ENCODE peak calls at places on chromosomes 12 and 14, in five cellular contexts. A is GM23248, Q is DND-41, B is neural progenitor cell, C is mammary epithelial cell. F is an unnamed sample.

GRCh38 chr12:27179399-27180214 is 64.5 kb upstream of the STK38L start:
- DNase-seq in A (peak; percentile 93), Q (no peak), B (no peak), C (peak; percentile 99), F (peak; percentile 73)

GRCh38 chr12:67697443-67697842 is 48.9 kb downstream of the DYRK2 start:
- DNase-seq in A (peak; percentile 38), C (peak; percentile 79), Q (peak; percentile 65), B (no peak), F (no peak)

GRCh38 chr14:105474478-105475268 is at the start of gene CRIP2:
- DNase-seq in B (peak; percentile 81), A (peak; percentile 83), Q (no peak), C (peak; percentile 47), F (no peak)

GRCh38 chr14:64337901-64338615 is 43.9 kb upstream of the ESR2 start:
- DNase-seq in A (peak; percentile 87), Q (no peak), B (peak; percentile 91), C (peak; percentile 66), F (peak; percentile 51)

GRCh38 chr12:117494833-117495714 is 133.6 kb upstream of the NOS1 start:
- DNase-seq in B (peak; percentile 13), C (no peak), A (no peak), Q (no peak), F (no peak)

GRCh38 chr12:33575346-33575745 is 135.7 kb upstream of the SYT10 start:
- DNase-seq in A (no peak), Q (no peak), B (no peak), C (no peak), F (no peak)

GRCh38 chr12:9810721-9811120 is 16.6 kb upstream of the KLRF1 start:
- DNase-seq in B (no peak), A (no peak), Q (peak; percentile 33), C (no peak), F (no peak)

GRCh38 chr14:62117718-62118164 is 355.5 kb downstream of the SNAPC1 start:
- DNase-seq in B (no peak), Q (no peak), C (no peak), A (peak; percentile 4), F (no peak)

GRCh38 chr14:74610866-74611671 is 968 bp downstream of the LTBP2 start:
- DNase-seq in C (peak; percentile 42), A (peak; percentile 84), B (peak; percentile 65), Q (no peak), F (no peak)

GRCh38 chr14:34680806-34681479 is 33.5 kb downstream of the CFL2 start:
- DNase-seq in C (no peak), Q (no peak), A (no peak), B (no peak), F (no peak)

GRCh38 chr14:34678735-34679134 is 35.7 kb downstream of the CFL2 start:
- DNase-seq in Q (no peak), C (no peak), A (no peak), B (no peak), F (no peak)

GRCh38 chr14:34676516-34677211 is 37.7 kb downstream of the CFL2 start:
- DNase-seq in Q (no peak), A (no peak), C (no peak), B (no peak), F (no peak)

GRCh38 chr14:34682787-34683321 is 31.5 kb downstream of the CFL2 start:
- DNase-seq in B (no peak), C (no peak), Q (no peak), A (no peak), F (no peak)

GRCh38 chr14:34678306-34678705 is 36.1 kb downstream of the CFL2 start:
- DNase-seq in A (peak; percentile 81), Q (no peak), B (no peak), C (peak; percentile 42), F (no peak)
- H3K4me3 ChIP-seq in A (peak overlapping the region; percentile 59), Q (no peak overlapping the region), B (no peak overlapping the region), C (no peak overlapping the region), F (no peak overlapping the region)

DNA sequence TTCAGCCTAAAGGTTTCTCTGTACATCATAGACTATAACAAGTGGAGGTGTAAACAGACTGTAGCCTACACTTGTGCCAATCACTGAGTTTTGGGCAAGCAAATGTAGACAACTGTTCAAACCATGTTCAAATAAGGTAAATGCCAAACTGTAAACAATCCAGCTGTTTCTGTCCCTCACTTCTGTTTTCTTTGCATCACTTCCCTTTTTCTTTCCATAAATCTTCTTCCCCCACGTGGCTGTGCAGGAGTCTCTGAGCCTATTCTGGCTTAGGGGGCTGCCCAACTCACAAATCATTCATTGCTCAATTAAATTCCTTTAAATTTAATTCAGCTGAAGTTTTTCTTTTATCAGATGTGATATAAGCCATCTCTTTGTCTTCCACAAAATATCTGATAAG is 65.1 kb upstream of the CPM start:
- DNase-seq in Q (no peak), B (no peak), C (no peak), A (no peak), F (no peak)
- H3K4me1 ChIP-seq in Q (no peaks in the 10 kb centered on the region), B (no peaks in the 10 kb centered on the region), C (peaks cover 9% of the 10 kb centered on the region), A (peaks cover 18% of the 10 kb centered on the region), F (no peaks in the 10 kb centered on the region)

GRCh38 chr12:63668028-63668799 is at the start of gene DPY19L2:
- DNase-seq in B (peak; percentile 84), A (peak; percentile 42), C (peak; percentile 33), Q (no peak), F (no peak)
- TF ChIP-seq EZH2 in B (no peak), A (no peak), C (no peak), Q (no peak), F (no peak)

DNA sequence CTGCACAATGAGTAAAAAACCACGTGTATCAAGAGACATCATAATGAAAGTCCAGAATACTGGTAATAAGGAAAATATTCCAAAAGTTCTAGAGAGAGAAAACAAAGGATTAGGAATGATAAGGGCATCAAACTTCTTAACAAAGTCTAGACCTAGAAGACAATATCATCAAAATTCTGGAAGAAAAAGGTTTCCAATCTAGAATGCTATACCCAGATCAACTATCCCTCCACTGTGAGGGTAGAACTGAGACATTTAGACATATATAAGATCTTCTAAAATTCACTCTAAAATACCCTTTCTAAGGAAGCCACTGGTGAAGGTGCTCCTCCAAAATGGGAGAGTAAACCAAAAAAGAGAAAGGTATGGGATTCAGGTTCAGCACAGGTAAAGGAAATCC is 2.9 kb downstream of the C1RL start:
- DNase-seq in A (no peak), C (no peak), Q (no peak), B (no peak), F (no peak)
- H3K4me3 ChIP-seq in A (no peak overlapping the region), C (no peak overlapping the region), Q (no peak overlapping the region), B (no peak overlapping the region), F (no peak overlapping the region)

GRCh38 chr14:101839661-101840060 is 78.2 kb downstream of the PPP2R5C start:
- DNase-seq in C (no peak), B (no peak), A (no peak), Q (no peak), F (no peak)
- H3K4me1 ChIP-seq in C (peaks cover 8% of the 10 kb centered on the region), B (no peaks in the 10 kb centered on the region), A (peaks cover 20% of the 10 kb centered on the region), Q (peaks cover 55% of the 10 kb centered on the region), F (peaks cover 4% of the 10 kb centered on the region)

GRCh38 chr14:39218171-39218769 is 15.4 kb upstream of the MIA2 start:
- DNase-seq in C (peak; percentile 87), Q (no peak), B (no peak), A (peak; percentile 25), F (peak; percentile 44)

GRCh38 chr14:39212034-39212433 is 21.7 kb upstream of the MIA2 start:
- DNase-seq in B (no peak), C (peak; percentile 21), Q (no peak), A (no peak), F (no peak)

GRCh38 chr14:39219075-39219499 is 14.6 kb upstream of the MIA2 start:
- DNase-seq in Q (no peak), C (no peak), B (no peak), A (peak; percentile 54), F (no peak)

DNA sequence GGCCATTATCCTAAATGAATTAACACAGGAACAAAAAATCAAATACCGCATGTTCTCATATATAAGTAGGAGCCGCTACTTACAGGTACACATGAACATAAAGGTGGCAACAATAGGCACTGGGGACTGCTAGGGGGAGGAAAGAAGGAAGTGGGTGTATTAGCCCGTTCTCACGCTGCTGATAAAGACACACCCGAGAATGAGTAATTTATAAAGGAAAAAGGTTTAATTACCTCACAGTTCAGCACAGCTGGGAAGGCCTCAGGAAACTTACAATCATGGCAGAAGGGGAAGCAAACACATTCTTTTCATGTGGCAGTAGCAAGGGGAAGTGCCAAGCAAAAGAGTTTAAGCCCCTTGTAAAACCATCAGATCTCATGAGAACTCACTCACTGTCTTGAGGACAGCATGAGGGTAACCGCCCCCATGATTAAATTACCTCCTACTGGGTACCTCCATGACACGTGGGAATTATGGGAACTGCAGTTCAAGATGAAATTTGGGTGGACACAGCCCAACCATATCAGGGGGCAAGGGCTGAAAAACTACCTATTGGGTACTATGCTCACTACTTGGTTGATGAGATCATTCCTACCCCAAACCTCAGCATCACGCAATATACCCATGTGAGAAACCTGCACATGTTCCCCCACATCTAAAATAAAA is 16.4 kb upstream of the MIA2 start:
- DNase-seq in C (peak; percentile 63), Q (no peak), A (peak; percentile 22), B (no peak), F (peak; percentile 81)
- TF ChIP-seq EZH2 in C (no peak), Q (no peak), A (no peak), B (no peak), F (no peak)

GRCh38 chr12:116384629-116385485 is 107.4 kb upstream of the MED13L start:
- DNase-seq in C (peak; percentile 44), B (no peak), A (peak; percentile 82), Q (peak; percentile 21), F (no peak)
- H3K4me3 ChIP-seq in C (no peak overlapping the region), B (no peak overlapping the region), A (no peak overlapping the region), Q (no peak overlapping the region), F (no peak overlapping the region)

DNA sequence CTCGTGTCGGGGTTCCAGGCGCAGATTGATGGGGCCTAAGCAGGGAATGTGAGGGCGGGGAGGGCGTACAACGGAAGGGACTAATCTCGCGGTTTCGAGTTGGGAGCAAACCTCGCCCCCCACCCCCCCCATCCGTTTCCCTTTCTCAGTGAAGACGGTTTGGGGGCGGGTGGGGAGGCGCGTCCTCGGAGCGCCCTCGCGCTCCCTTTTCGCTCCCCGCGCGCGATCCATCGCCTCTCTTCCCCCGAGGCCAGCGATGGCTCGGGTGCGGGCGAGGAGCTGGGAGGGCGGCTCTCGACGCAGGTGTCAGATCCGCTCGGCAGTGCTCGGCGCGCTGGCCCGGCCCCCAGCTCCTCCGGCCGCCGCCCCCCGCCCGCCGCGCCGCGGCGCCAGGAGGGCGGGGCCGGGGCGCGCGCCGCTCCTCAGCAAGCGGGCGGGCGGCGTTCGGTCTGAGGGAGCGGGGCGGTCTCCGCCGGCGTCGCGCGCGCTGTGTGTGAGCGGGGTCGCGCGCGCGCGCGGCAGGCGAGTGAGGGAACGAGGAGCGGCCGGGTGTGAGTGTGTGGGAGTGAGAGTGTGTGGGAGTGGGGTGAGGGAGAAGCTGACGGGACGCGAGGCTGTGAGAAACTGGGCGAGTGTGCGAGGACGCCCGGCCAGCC is at the start of gene RIMKLB:
- DNase-seq in C (peak; percentile 78), Q (peak; percentile 84), B (peak; percentile 95), A (peak; percentile 92), F (peak; percentile 82)
- H3K4me1 ChIP-seq in C (peaks cover 14% of the 10 kb centered on the region), Q (peaks cover 31% of the 10 kb centered on the region), B (peaks cover 19% of the 10 kb centered on the region), A (peaks cover 11% of the 10 kb centered on the region), F (peaks cover 16% of the 10 kb centered on the region)

DNA sequence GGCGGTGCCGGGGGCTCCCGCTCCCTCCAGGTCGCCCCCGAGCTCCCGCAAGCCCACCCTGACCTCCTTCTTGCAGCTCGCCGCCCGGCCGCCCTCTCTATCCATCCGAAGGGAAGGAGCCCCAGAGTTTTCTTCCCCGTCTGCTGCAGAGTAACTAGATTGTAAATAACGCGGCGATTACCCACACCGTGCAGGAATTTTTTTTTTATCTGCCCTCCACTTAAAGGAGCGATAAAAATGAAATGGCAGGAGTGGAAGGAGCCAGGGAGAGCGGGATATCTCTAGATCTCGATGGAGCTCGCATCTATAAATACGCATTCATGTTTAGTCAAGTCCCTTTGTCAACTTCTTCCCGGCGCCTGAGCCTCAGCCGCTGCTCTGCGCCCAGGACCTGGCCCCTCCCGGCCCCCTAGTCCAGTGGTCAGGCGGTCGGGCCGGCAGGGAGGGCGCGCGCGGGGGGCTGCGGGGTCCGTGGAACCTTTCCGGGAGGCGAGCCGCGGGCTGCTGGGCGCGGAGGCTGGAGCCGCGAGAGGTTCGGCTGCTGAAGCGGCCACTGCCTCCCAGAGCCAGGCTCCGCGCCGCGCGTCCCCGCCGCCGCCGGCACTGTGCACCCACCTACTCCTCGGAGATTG is 386.0 kb downstream of the BCAT1 start:
- DNase-seq in B (peak; percentile 72), C (peak; percentile 32), Q (no peak), A (peak; percentile 40), F (no peak)
- TF ChIP-seq EZH2 in B (no peak), C (peak; percentile 45), Q (no peak), A (no peak), F (no peak)